ENCODE peak calls at places on chromosomes 16 and 17, in six cellular contexts. One of them, this sample, is unnamed.

GRCh38 chr17:47946929-47947397 is 5.6 kb downstream of the PNPO start:
- DNase-seq in A549: peak
- DNase-seq in coronary artery: no peak
- DNase-seq in testis: peak
- DNase-seq in uterus: peak
- DNase-seq in endodermal cell: peak
- DNase-seq in this sample: no peak

GRCh38 chr17:35596530-35597233 is 9.6 kb downstream of the AP2B1 start:
- DNase-seq in A549: no peak
- DNase-seq in coronary artery: no peak
- DNase-seq in testis: peak
- DNase-seq in uterus: no peak
- DNase-seq in endodermal cell: peak
- DNase-seq in this sample: no peak

GRCh38 chr17:17814162-17815061 is 22.4 kb downstream of the SREBF1 start:
- DNase-seq in A549: no peak
- DNase-seq in coronary artery: no peak
- DNase-seq in testis: no peak
- DNase-seq in uterus: no peak
- DNase-seq in endodermal cell: no peak
- DNase-seq in this sample: no peak

GRCh38 chr16:50208460-50208931 is 55.4 kb downstream of the TENT4B start:
- DNase-seq in A549: no peak
- DNase-seq in coronary artery: no peak
- DNase-seq in testis: no peak
- DNase-seq in uterus: no peak
- DNase-seq in endodermal cell: no peak
- DNase-seq in this sample: no peak

GRCh38 chr16:86211265-86211664 is 299.1 kb upstream of the FOXF1 start:
- DNase-seq in A549: no peak
- DNase-seq in coronary artery: no peak
- DNase-seq in testis: no peak
- DNase-seq in uterus: no peak
- DNase-seq in endodermal cell: no peak
- DNase-seq in this sample: no peak

GRCh38 chr17:11144358-11145233 is 96.4 kb upstream of the SHISA6 start:
- DNase-seq in A549: peak
- DNase-seq in coronary artery: no peak
- DNase-seq in testis: peak
- DNase-seq in uterus: no peak
- DNase-seq in endodermal cell: peak
- DNase-seq in this sample: no peak

GRCh38 chr17:71870546-71870862 is 250.3 kb upstream of the SOX9 start:
- DNase-seq in A549: no peak
- DNase-seq in coronary artery: no peak
- DNase-seq in testis: no peak
- DNase-seq in uterus: no peak
- DNase-seq in endodermal cell: no peak
- DNase-seq in this sample: no peak

GRCh38 chr16:4517812-4518211 is 20.8 kb downstream of the CDIP1 start:
- DNase-seq in A549: peak
- DNase-seq in coronary artery: no peak
- DNase-seq in testis: no peak
- DNase-seq in uterus: no peak
- DNase-seq in endodermal cell: peak
- DNase-seq in this sample: no peak

GRCh38 chr17:29595943-29596774 is 3.2 kb downstream of the ANKRD13B start:
- DNase-seq in A549: no peak
- DNase-seq in coronary artery: no peak
- DNase-seq in testis: no peak
- DNase-seq in uterus: peak
- DNase-seq in endodermal cell: peak
- DNase-seq in this sample: no peak

GRCh38 chr16:20923876-20924275 is 23.3 kb downstream of the LYRM1 start:
- DNase-seq in A549: no peak
- DNase-seq in coronary artery: no peak
- DNase-seq in testis: no peak
- DNase-seq in uterus: no peak
- DNase-seq in endodermal cell: no peak
- DNase-seq in this sample: no peak

GRCh38 chr17:35536664-35537160 is 766 bp downstream of the SLFN12L start:
- DNase-seq in A549: no peak
- DNase-seq in coronary artery: no peak
- DNase-seq in testis: no peak
- DNase-seq in uterus: no peak
- DNase-seq in endodermal cell: no peak
- DNase-seq in this sample: no peak

GRCh38 chr16:72798212-72798611 is 249.7 kb downstream of the ZFHX3 start:
- DNase-seq in A549: no peak
- DNase-seq in coronary artery: no peak
- DNase-seq in testis: no peak
- DNase-seq in uterus: no peak
- DNase-seq in endodermal cell: no peak
- DNase-seq in this sample: no peak

GRCh38 chr17:57971572-57971971 is 16.4 kb upstream of the CUEDC1 start:
- DNase-seq in A549: no peak
- DNase-seq in coronary artery: no peak
- DNase-seq in testis: no peak
- DNase-seq in uterus: no peak
- DNase-seq in endodermal cell: peak
- DNase-seq in this sample: no peak

GRCh38 chr17:79696159-79696982 is 34.4 kb upstream of the ENPP7 start:
- DNase-seq in A549: no peak
- DNase-seq in coronary artery: no peak
- DNase-seq in testis: no peak
- DNase-seq in uterus: no peak
- DNase-seq in endodermal cell: no peak
- DNase-seq in this sample: no peak

GRCh38 chr17:79947351-79948031 is 88.2 kb downstream of the TBC1D16 start:
- DNase-seq in A549: no peak
- DNase-seq in coronary artery: peak
- DNase-seq in testis: no peak
- DNase-seq in uterus: no peak
- DNase-seq in endodermal cell: no peak
- DNase-seq in this sample: no peak

GRCh38 chr17:7613769-7614421 is 802 bp downstream of the FXR2 start:
- DNase-seq in A549: peak
- DNase-seq in coronary artery: no peak
- DNase-seq in testis: no peak
- DNase-seq in uterus: no peak
- DNase-seq in endodermal cell: peak
- DNase-seq in this sample: no peak

GRCh38 chr16:86823895-86824671 is 245.7 kb downstream of the FOXL1 start:
- DNase-seq in A549: no peak
- DNase-seq in coronary artery: no peak
- DNase-seq in testis: no peak
- DNase-seq in uterus: no peak
- DNase-seq in endodermal cell: peak
- DNase-seq in this sample: no peak

GRCh38 chr16:56269824-56270684 is 78.8 kb downstream of the GNAO1 start:
- DNase-seq in A549: peak
- DNase-seq in coronary artery: no peak
- DNase-seq in testis: peak
- DNase-seq in uterus: peak
- DNase-seq in endodermal cell: peak
- DNase-seq in this sample: no peak

GRCh38 chr16:67926181-67926742 is 5.4 kb downstream of the CTRL start:
- DNase-seq in A549: no peak
- DNase-seq in coronary artery: no peak
- DNase-seq in testis: no peak
- DNase-seq in uterus: no peak
- DNase-seq in endodermal cell: peak
- DNase-seq in this sample: no peak

GRCh38 chr16:23716484-23716883 is 3.5 kb upstream of the ERN2 start:
- DNase-seq in A549: no peak
- DNase-seq in coronary artery: no peak
- DNase-seq in testis: no peak
- DNase-seq in uterus: no peak
- DNase-seq in endodermal cell: no peak
- DNase-seq in this sample: no peak

GRCh38 chr17:57855391-57856035 is 5.7 kb upstream of the MRPS23 start:
- DNase-seq in A549: no peak
- DNase-seq in coronary artery: no peak
- DNase-seq in testis: no peak
- DNase-seq in uterus: no peak
- DNase-seq in endodermal cell: no peak
- DNase-seq in this sample: no peak

GRCh38 chr16:85207357-85207921 is 95.2 kb upstream of the CIBAR2 start:
- DNase-seq in A549: no peak
- DNase-seq in coronary artery: no peak
- DNase-seq in testis: no peak
- DNase-seq in uterus: no peak
- DNase-seq in endodermal cell: no peak
- DNase-seq in this sample: no peak

GRCh38 chr17:5584383-5584951 is at the start of gene NLRP1:
- DNase-seq in A549: peak
- DNase-seq in coronary artery: peak
- DNase-seq in testis: peak
- DNase-seq in uterus: peak
- DNase-seq in endodermal cell: peak
- DNase-seq in this sample: peak

GRCh38 chr17:65191805-65192740 is 54.9 kb downstream of the RGS9 start:
- DNase-seq in A549: peak
- DNase-seq in coronary artery: no peak
- DNase-seq in testis: peak
- DNase-seq in uterus: no peak
- DNase-seq in endodermal cell: no peak
- DNase-seq in this sample: no peak

DNA sequence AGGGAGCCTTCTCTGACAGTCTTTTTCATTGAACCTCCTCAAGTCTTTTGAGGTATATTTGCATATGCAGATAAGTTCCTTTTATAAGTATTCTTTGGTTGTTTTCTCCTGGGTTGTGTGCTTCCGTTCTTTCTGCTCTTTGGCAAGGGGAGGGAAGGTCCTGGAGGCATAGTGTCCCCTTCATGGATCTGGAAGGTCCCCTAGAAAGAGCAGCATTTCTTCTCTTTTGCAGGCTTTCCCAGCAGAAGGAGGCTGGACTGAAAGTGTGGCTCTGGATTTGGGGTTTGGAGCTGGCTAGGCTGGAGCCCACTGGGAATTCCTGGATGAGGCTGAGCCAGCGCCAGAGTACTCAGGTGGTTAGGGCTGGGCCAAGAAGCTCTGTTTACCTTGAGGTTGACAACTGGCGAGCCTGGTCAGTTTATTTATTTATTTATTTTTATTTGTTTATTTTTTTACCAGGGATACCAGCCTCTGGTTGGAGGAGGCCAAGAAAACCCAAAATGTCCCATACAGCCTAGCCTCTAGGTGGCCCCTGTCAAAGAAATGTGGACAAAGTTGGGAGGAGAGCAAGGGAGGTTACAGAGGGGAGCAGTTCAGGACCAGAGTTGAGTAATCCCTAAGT is 5.4 kb upstream of the TOP2A start:
- DNase-seq in A549: peak
- DNase-seq in coronary artery: no peak
- DNase-seq in testis: no peak
- DNase-seq in uterus: no peak
- DNase-seq in endodermal cell: peak
- DNase-seq in this sample: no peak
- TF ChIP-seq CTCF in A549: peak
- TF ChIP-seq CTCF in coronary artery: no peak
- TF ChIP-seq CTCF in testis: no peak
- TF ChIP-seq CTCF in uterus: no peak
- TF ChIP-seq CTCF in endodermal cell: peak
- TF ChIP-seq CTCF in this sample: no peak

DNA sequence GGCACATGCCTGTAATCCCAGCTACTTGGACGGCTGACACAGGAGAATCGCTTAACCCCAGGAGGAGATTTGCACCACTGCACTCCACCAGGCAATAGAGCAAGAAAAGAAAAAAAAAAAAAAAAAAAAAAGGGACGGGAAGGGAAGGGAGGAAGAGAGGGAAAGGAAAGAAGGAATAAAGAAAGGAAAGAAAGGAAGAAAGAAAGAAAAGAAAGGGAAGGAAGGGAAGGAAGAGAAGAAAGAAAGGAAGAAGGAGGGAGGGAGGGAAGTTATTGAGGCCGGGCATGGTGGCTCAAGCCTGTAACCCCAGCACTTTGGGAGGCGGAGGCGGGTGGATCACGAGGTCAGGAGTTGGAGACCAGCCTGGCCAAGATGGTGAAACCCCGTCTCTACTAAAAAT is 50.4 kb upstream of the STAC2 start:
- DNase-seq in A549: no peak
- DNase-seq in coronary artery: no peak
- DNase-seq in testis: no peak
- DNase-seq in uterus: no peak
- DNase-seq in endodermal cell: no peak
- DNase-seq in this sample: no peak
- H3K4me3 ChIP-seq in A549: no peak
- H3K4me3 ChIP-seq in coronary artery: no peak
- H3K4me3 ChIP-seq in testis: no peak
- H3K4me3 ChIP-seq in uterus: no peak
- H3K4me3 ChIP-seq in endodermal cell: no peak
- H3K4me3 ChIP-seq in this sample: no peak

DNA sequence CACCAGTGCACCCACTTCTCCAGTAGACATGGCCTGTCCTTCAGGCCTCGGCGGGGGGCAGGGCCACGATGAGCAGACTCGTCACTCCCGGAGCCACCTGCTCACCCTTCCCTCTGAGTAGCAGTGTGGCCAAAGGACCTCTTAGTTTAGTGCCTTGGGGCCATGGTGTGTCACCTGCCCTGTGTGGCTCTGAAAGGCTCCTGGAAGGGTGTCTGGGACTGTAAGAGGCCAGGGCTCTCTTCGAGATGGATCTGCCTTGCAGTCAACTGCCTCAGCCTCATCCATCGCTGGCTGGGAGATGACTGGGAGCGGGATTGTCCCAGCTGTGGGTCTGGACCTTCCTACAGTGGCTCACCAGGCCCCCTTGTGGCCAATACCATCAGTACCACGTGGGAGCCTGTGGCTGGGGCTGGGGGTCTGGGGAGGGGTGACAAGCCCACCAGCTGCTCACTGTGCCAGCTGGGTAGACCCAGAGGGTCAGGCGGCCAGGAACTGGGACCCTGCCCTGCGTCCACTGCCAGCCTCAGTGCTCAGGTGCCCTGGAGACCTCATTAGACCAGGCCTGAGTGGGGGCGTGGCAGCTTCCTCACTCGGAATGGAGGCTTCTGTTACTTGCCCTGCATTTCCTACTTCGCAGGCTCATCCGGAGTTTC is 133.4 kb downstream of the OR1D5 start:
- DNase-seq in A549: peak
- DNase-seq in coronary artery: no peak
- DNase-seq in testis: peak
- DNase-seq in uterus: no peak
- DNase-seq in endodermal cell: peak
- DNase-seq in this sample: no peak
- TF ChIP-seq CTCF in A549: peak
- TF ChIP-seq CTCF in coronary artery: peak
- TF ChIP-seq CTCF in testis: peak
- TF ChIP-seq CTCF in uterus: peak
- TF ChIP-seq CTCF in endodermal cell: peak
- TF ChIP-seq CTCF in this sample: peak

DNA sequence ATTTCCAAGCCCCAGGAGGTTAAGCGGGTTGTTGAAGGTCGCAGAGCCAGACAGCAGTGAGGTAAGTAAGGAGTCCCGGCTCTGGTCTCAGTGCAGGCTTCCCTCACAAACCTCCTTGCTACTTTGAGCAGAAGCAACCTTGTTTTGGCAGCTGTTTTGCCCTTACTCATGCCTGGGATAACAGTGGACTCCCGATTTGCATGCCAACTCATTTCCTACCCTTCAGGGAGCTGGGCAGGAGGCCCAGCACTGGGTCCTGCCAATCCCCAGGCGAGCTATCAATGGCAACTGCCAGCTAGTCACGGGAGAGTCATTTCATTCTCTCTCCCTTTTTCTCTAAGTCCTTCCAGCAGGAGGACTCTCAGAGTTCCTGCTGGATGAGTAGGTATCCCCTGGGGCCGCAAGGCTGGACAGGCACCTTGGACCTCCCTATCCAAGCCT is 72.0 kb upstream of the KSR1 start:
- DNase-seq in A549: peak
- DNase-seq in coronary artery: peak
- DNase-seq in testis: peak
- DNase-seq in uterus: peak
- DNase-seq in endodermal cell: peak
- DNase-seq in this sample: no peak
- H3K4me3 ChIP-seq in A549: no peak
- H3K4me3 ChIP-seq in coronary artery: no peak
- H3K4me3 ChIP-seq in testis: no peak
- H3K4me3 ChIP-seq in uterus: no peak
- H3K4me3 ChIP-seq in endodermal cell: no peak
- H3K4me3 ChIP-seq in this sample: no peak

This sample was measured in GM12864.